ENCODE peak calls at places on chromosomes 1 and 21, in four cellular contexts. Z is GM04503; K is AG09309; H is stimulated activated CD8-positive, alpha-beta memory T cell treated with anti-CD3 and anti-CD28 coated beads, Interleukin-4, amount 100 ng/mL, for 4 hours. A is an unnamed sample.

GRCh38 chr21:27168084-27168483 is 201.2 kb upstream of the ADAMTS5 start:
- DNase-seq in H (no peak), K (no peak), Z (no peak), A (no peak)

GRCh38 chr1:42830631-42831030 is 13.4 kb upstream of the SVBP start:
- DNase-seq in H (no peak), Z (no peak), K (no peak), A (no peak)

GRCh38 chr1:246800356-246800755 is 76.1 kb downstream of the SCCPDH start:
- DNase-seq in Z (no peak), H (no peak), K (no peak), A (no peak)

GRCh38 chr1:168960595-168960994 is 145.9 kb upstream of the ATP1B1 start:
- DNase-seq in Z (no peak), H (no peak), K (no peak), A (no peak)

GRCh38 chr1:13764533-13764932 is 64.5 kb downstream of the PRDM2 start:
- DNase-seq in Z (no peak), K (no peak), H (no peak), A (no peak)

GRCh38 chr1:156684227-156684782 is 7.1 kb upstream of the NES start:
- DNase-seq in Z (no peak), H (no peak), K (peak), A (no peak)

GRCh38 chr1:230843503-230844309 is 24.6 kb downstream of the C1orf198 start:
- DNase-seq in K (no peak), H (no peak), Z (no peak), A (no peak)

GRCh38 chr1:237473896-237474295 is 416.8 kb downstream of the ZP4 start:
- DNase-seq in H (no peak), Z (no peak), K (no peak), A (no peak)

GRCh38 chr1:188937965-188938551 is 1539.6 kb downstream of the BRINP3 start:
- DNase-seq in Z (no peak), K (no peak), H (no peak), A (no peak)

GRCh38 chr21:37764696-37765095 is 151.6 kb downstream of the KCNJ6 start:
- DNase-seq in Z (no peak), H (no peak), K (no peak), A (no peak)

GRCh38 chr1:12561121-12561520 is 56.9 kb downstream of the DHRS3 start:
- DNase-seq in K (no peak), H (no peak), Z (no peak), A (no peak)

GRCh38 chr1:5966543-5967205 is 25.6 kb downstream of the NPHP4 start:
- DNase-seq in H (no peak), Z (no peak), K (no peak), A (no peak)

GRCh38 chr1:4693891-4694290 is 39.5 kb downstream of the AJAP1 start:
- DNase-seq in K (no peak), H (no peak), Z (no peak), A (no peak)

GRCh38 chr1:233759665-233760064 is 144.8 kb upstream of the SLC35F3 start:
- DNase-seq in K (no peak), H (no peak), Z (no peak), A (no peak)

GRCh38 chr1:109198745-109199144 is 15.0 kb upstream of the SARS1 start:
- DNase-seq in H (no peak), Z (no peak), K (no peak), A (no peak)

GRCh38 chr1:112676543-112676942 is 2.1 kb downstream of the MOV10 start:
- DNase-seq in Z (no peak), K (no peak), H (no peak), A (no peak)

GRCh38 chr1:246782120-246782900 is 58.1 kb downstream of the SCCPDH start:
- DNase-seq in H (no peak), Z (peak), K (peak), A (no peak)

GRCh38 chr1:3275471-3276340 is 178.8 kb upstream of the ARHGEF16 start:
- DNase-seq in Z (no peak), H (no peak), K (peak), A (no peak)

GRCh38 chr21:46112731-46113215 is 14.9 kb downstream of the COL6A2 start:
- DNase-seq in Z (no peak), K (no peak), H (no peak), A (no peak)

GRCh38 chr1:209527993-209528392 is 55.5 kb upstream of the CAMK1G start:
- DNase-seq in K (no peak), H (no peak), Z (no peak), A (no peak)

GRCh38 chr1:29121951-29122661 is 1.6 kb downstream of the TMEM200B start:
- DNase-seq in K (no peak), Z (no peak), H (no peak), A (no peak)

GRCh38 chr1:15994590-15995351 is 9.3 kb upstream of the SRARP start:
- DNase-seq in K (no peak), H (no peak), Z (no peak), A (no peak)